ENCODE peak calls at places on chromosomes 1 and 21, in ten cellular contexts. A is NCI-H2081; B is effector CD4-positive, alpha-beta T cell; N is tibial nerve; K is epithelial cell of esophagus; U is HTR-8/SVneo; W is amygdala; G is vagina; R is T-helper 9 cell; Y is hepatic stellate cell. J is an unnamed sample.

GRCh38 chr1:94694234-94694915 is 125.8 kb upstream of the SLC44A3 start:
- DNase-seq in A (no peak), B (no peak), N (no peak), K (peak; percentile 26), U (no peak), W (no peak), G (no peak), R (no peak), Y (no peak), J (no peak)

GRCh38 chr1:156055649-156056048 is 1.1 kb downstream of the LAMTOR2 start:
- DNase-seq in A (no peak), B (no peak), N (no peak), K (no peak), U (no peak), W (no peak), G (no peak), R (no peak), Y (no peak), J (no peak)

GRCh38 chr1:18901952-18902522 is 318 bp downstream of the ALDH4A1 start:
- DNase-seq in A (no peak), B (no peak), N (no peak), K (no peak), U (peak; percentile 24), W (no peak), G (no peak), R (no peak), Y (peak; percentile 58), J (no peak)

GRCh38 chr1:40622936-40623629 is 42.4 kb downstream of the RIMS3 start:
- DNase-seq in A (no peak), B (no peak), N (no peak), K (peak; percentile 28), U (no peak), W (no peak), G (peak; percentile 37), R (no peak), Y (no peak), J (no peak)

GRCh38 chr1:166869318-166870099 is 6.6 kb downstream of the TADA1 start:
- DNase-seq in A (no peak), B (no peak), N (no peak), K (no peak), U (no peak), W (no peak), G (no peak), R (no peak), Y (no peak), J (no peak)

GRCh38 chr1:84174051-84174556 is 30.0 kb downstream of the PRKACB start:
- DNase-seq in A (peak; percentile 29), B (no peak), N (no peak), K (peak; percentile 76), U (peak; percentile 8), W (no peak), G (no peak), R (no peak), Y (no peak), J (peak; percentile 50)

GRCh38 chr1:29581256-29581655 is 344.9 kb downstream of the PTPRU start:
- DNase-seq in A (no peak), B (no peak), N (no peak), K (peak; percentile 42), U (no peak), W (no peak), G (no peak), R (no peak), Y (no peak), J (no peak)

GRCh38 chr1:221687731-221688487 is 54.0 kb downstream of the DUSP10 start:
- DNase-seq in A (no peak), B (no peak), N (no peak), K (no peak), U (no peak), W (no peak), G (no peak), R (no peak), Y (no peak), J (no peak)

GRCh38 chr1:219058891-219059820 is 114.5 kb upstream of the LYPLAL1 start:
- DNase-seq in A (no peak), B (no peak), N (no peak), K (no peak), U (no peak), W (no peak), G (no peak), R (no peak), Y (no peak), J (no peak)

GRCh38 chr1:201456499-201457309 is 12.3 kb downstream of the PHLDA3 start:
- DNase-seq in A (no peak), B (no peak), N (no peak), K (peak; percentile 99), U (no peak), W (no peak), G (no peak), R (no peak), Y (peak; percentile 82), J (no peak)

GRCh38 chr1:184116287-184116686 is 64.8 kb downstream of the TSEN15 start:
- DNase-seq in A (no peak), B (no peak), N (no peak), K (no peak), U (no peak), W (no peak), G (no peak), R (no peak), Y (no peak), J (no peak)

GRCh38 chr21:44579056-44579832 is 1.2 kb downstream of the KRTAP10-5 start:
- DNase-seq in A (no peak), B (no peak), N (no peak), K (no peak), U (no peak), W (no peak), G (peak; percentile 94), R (no peak), Y (no peak), J (no peak)

GRCh38 chr1:204359474-204360255 is at the start of gene PLEKHA6:
- DNase-seq in A (peak; percentile 67), B (no peak), N (no peak), K (no peak), U (peak; percentile 65), W (peak; percentile 65), G (no peak), R (no peak), Y (peak; percentile 86), J (peak; percentile 62)

GRCh38 chr1:104932030-104932915 is 1182.6 kb downstream of the AMY1C start:
- DNase-seq in A (no peak), B (no peak), N (no peak), K (no peak), U (no peak), W (no peak), G (no peak), R (no peak), Y (no peak), J (no peak)

GRCh38 chr21:38505654-38506523 is 7.6 kb upstream of the ERG start:
- DNase-seq in A (peak; percentile 78), B (no peak), N (no peak), K (peak; percentile 81), U (peak; percentile 48), W (no peak), G (no peak), R (no peak), Y (peak; percentile 39), J (no peak)

GRCh38 chr1:186194107-186194756 is 180.8 kb downstream of the TPR start:
- DNase-seq in A (no peak), B (no peak), N (no peak), K (no peak), U (no peak), W (no peak), G (no peak), R (no peak), Y (no peak), J (no peak)

GRCh38 chr1:62070384-62071011 is 124.2 kb upstream of the L1TD1 start:
- DNase-seq in A (no peak), B (no peak), N (no peak), K (no peak), U (no peak), W (no peak), G (no peak), R (no peak), Y (no peak), J (peak; percentile 3)

GRCh38 chr1:244207935-244208244 is 156.8 kb downstream of the ZBTB18 start:
- DNase-seq in A (no peak), B (no peak), N (no peak), K (no peak), U (no peak), W (no peak), G (no peak), R (no peak), Y (no peak), J (no peak)

GRCh38 chr1:96980448-96980847 is 258.9 kb downstream of the PTBP2 start:
- DNase-seq in A (no peak), B (no peak), N (no peak), K (no peak), U (no peak), W (no peak), G (no peak), R (no peak), Y (no peak), J (no peak)

GRCh38 chr1:16011936-16012589 is 5.8 kb downstream of the HSPB7 start:
- DNase-seq in A (no peak), B (no peak), N (no peak), K (no peak), U (no peak), W (no peak), G (no peak), R (no peak), Y (no peak), J (no peak)

GRCh38 chr1:76503100-76503499 is 364.2 kb upstream of the ST6GALNAC5 start:
- DNase-seq in A (no peak), B (no peak), N (no peak), K (no peak), U (no peak), W (no peak), G (no peak), R (no peak), Y (no peak), J (no peak)

GRCh38 chr1:151966061-151966460 is 27.6 kb downstream of the S100A10 start:
- DNase-seq in A (no peak), B (no peak), N (no peak), K (peak; percentile 50), U (no peak), W (no peak), G (no peak), R (no peak), Y (no peak), J (no peak)

GRCh38 chr1:180234369-180235076 is 4.5 kb downstream of the LHX4 start:
- DNase-seq in A (no peak), B (no peak), N (no peak), K (no peak), U (no peak), W (no peak), G (no peak), R (no peak), Y (no peak), J (no peak)

GRCh38 chr1:81666586-81666985 is 134.1 kb upstream of the ADGRL2 start:
- DNase-seq in A (no peak), B (no peak), N (no peak), K (no peak), U (no peak), W (no peak), G (no peak), R (no peak), Y (no peak), J (no peak)

GRCh38 chr1:224300346-224300745 is 29.6 kb downstream of the NVL start:
- DNase-seq in A (no peak), B (no peak), N (no peak), K (peak; percentile 84), U (peak; percentile 68), W (no peak), G (no peak), R (no peak), Y (peak; percentile 62), J (no peak)

GRCh38 chr1:46569116-46569515 is 17.7 kb upstream of the KNCN start:
- DNase-seq in A (no peak), B (no peak), N (no peak), K (no peak), U (no peak), W (no peak), G (no peak), R (no peak), Y (no peak), J (no peak)

GRCh38 chr21:34065015-34065414 is 8.4 kb upstream of the MRPS6 start:
- DNase-seq in A (no peak), B (no peak), N (no peak), K (no peak), U (no peak), W (no peak), G (no peak), R (no peak), Y (peak; percentile 12), J (no peak)

GRCh38 chr1:169236880-169237279 is 130.4 kb downstream of the ATP1B1 start:
- DNase-seq in A (no peak), B (no peak), N (no peak), K (peak; percentile 48), U (no peak), W (no peak), G (no peak), R (no peak), Y (no peak), J (no peak)